ENCODE peak calls at places on chromosomes 13 and 19, in five cellular contexts. One of them, this sample, is unnamed.

GRCh38 chr13:35388979-35389378 is 87.5 kb downstream of the MAB21L1 start:
- DNase-seq in neuronal stem cell: peak
- DNase-seq in SK-N-SH: peak
- DNase-seq in uterus: no peak
- DNase-seq in breast epithelium: no peak
- DNase-seq in this sample: no peak

GRCh38 chr13:105333416-105333815 is 1202.0 kb downstream of the EFNB2 start:
- DNase-seq in neuronal stem cell: no peak
- DNase-seq in SK-N-SH: no peak
- DNase-seq in uterus: no peak
- DNase-seq in breast epithelium: no peak
- DNase-seq in this sample: no peak

GRCh38 chr13:50732712-50733111 is 110.8 kb downstream of the DLEU7 start:
- DNase-seq in neuronal stem cell: no peak
- DNase-seq in SK-N-SH: peak
- DNase-seq in uterus: no peak
- DNase-seq in breast epithelium: no peak
- DNase-seq in this sample: no peak

GRCh38 chr13:111394211-111394922 is 73.9 kb downstream of the TEX29 start:
- DNase-seq in neuronal stem cell: no peak
- DNase-seq in SK-N-SH: no peak
- DNase-seq in uterus: no peak
- DNase-seq in breast epithelium: no peak
- DNase-seq in this sample: no peak

GRCh38 chr13:111153977-111154332 is 38.8 kb downstream of the ARHGEF7 start:
- DNase-seq in neuronal stem cell: no peak
- DNase-seq in SK-N-SH: no peak
- DNase-seq in uterus: no peak
- DNase-seq in breast epithelium: no peak
- DNase-seq in this sample: no peak

GRCh38 chr13:50826035-50826434 is 17.5 kb downstream of the DLEU7 start:
- DNase-seq in neuronal stem cell: no peak
- DNase-seq in SK-N-SH: no peak
- DNase-seq in uterus: no peak
- DNase-seq in breast epithelium: no peak
- DNase-seq in this sample: no peak

GRCh38 chr13:86425127-86425526 is 625.9 kb upstream of the SLITRK6 start:
- DNase-seq in neuronal stem cell: no peak
- DNase-seq in SK-N-SH: no peak
- DNase-seq in uterus: no peak
- DNase-seq in breast epithelium: no peak
- DNase-seq in this sample: no peak

GRCh38 chr19:46629546-46630025 is 4.7 kb upstream of the PTGIR start:
- DNase-seq in neuronal stem cell: no peak
- DNase-seq in SK-N-SH: peak
- DNase-seq in uterus: no peak
- DNase-seq in breast epithelium: no peak
- DNase-seq in this sample: no peak

GRCh38 chr13:34522818-34523217 is 419.3 kb upstream of the NBEA start:
- DNase-seq in neuronal stem cell: no peak
- DNase-seq in SK-N-SH: no peak
- DNase-seq in uterus: no peak
- DNase-seq in breast epithelium: no peak
- DNase-seq in this sample: no peak

GRCh38 chr13:24493356-24493755 is 19.2 kb downstream of the PARP4 start:
- DNase-seq in neuronal stem cell: no peak
- DNase-seq in SK-N-SH: no peak
- DNase-seq in uterus: no peak
- DNase-seq in breast epithelium: no peak
- DNase-seq in this sample: no peak

GRCh38 chr13:28654276-28654675 is 4.7 kb upstream of the POMP start:
- DNase-seq in neuronal stem cell: no peak
- DNase-seq in SK-N-SH: no peak
- DNase-seq in uterus: no peak
- DNase-seq in breast epithelium: no peak
- DNase-seq in this sample: no peak

GRCh38 chr13:30900952-30901749 is 4.9 kb upstream of the MEDAG start:
- DNase-seq in neuronal stem cell: no peak
- DNase-seq in SK-N-SH: no peak
- DNase-seq in uterus: no peak
- DNase-seq in breast epithelium: no peak
- DNase-seq in this sample: no peak

GRCh38 chr19:44575116-44575700 is 38.2 kb upstream of the IGSF23 start:
- DNase-seq in neuronal stem cell: no peak
- DNase-seq in SK-N-SH: no peak
- DNase-seq in uterus: no peak
- DNase-seq in breast epithelium: no peak
- DNase-seq in this sample: no peak

GRCh38 chr13:109918179-109918651 is 131.8 kb upstream of the IRS2 start:
- DNase-seq in neuronal stem cell: no peak
- DNase-seq in SK-N-SH: no peak
- DNase-seq in uterus: no peak
- DNase-seq in breast epithelium: no peak
- DNase-seq in this sample: no peak

GRCh38 chr19:54373781-54374266 is 9.1 kb upstream of the LAIR1 start:
- DNase-seq in neuronal stem cell: no peak
- DNase-seq in SK-N-SH: no peak
- DNase-seq in uterus: no peak
- DNase-seq in breast epithelium: no peak
- DNase-seq in this sample: peak

GRCh38 chr19:1265611-1266115 is 3.5 kb upstream of the CIRBP start:
- DNase-seq in neuronal stem cell: no peak
- DNase-seq in SK-N-SH: no peak
- DNase-seq in uterus: peak
- DNase-seq in breast epithelium: no peak
- DNase-seq in this sample: peak

GRCh38 chr13:21826214-21827015 is 155.5 kb downstream of the FGF9 start:
- DNase-seq in neuronal stem cell: no peak
- DNase-seq in SK-N-SH: no peak
- DNase-seq in uterus: no peak
- DNase-seq in breast epithelium: no peak
- DNase-seq in this sample: no peak

GRCh38 chr19:511101-511841 is 4.0 kb downstream of the TPGS1 start:
- DNase-seq in neuronal stem cell: no peak
- DNase-seq in SK-N-SH: no peak
- DNase-seq in uterus: no peak
- DNase-seq in breast epithelium: no peak
- DNase-seq in this sample: no peak

GRCh38 chr13:73040968-73041580 is 17.7 kb upstream of the KLF5 start:
- DNase-seq in neuronal stem cell: no peak
- DNase-seq in SK-N-SH: no peak
- DNase-seq in uterus: no peak
- DNase-seq in breast epithelium: no peak
- DNase-seq in this sample: no peak

GRCh38 chr13:106619688-106620555 is 52.0 kb upstream of the ARGLU1 start:
- DNase-seq in neuronal stem cell: peak
- DNase-seq in SK-N-SH: peak
- DNase-seq in uterus: peak
- DNase-seq in breast epithelium: no peak
- DNase-seq in this sample: no peak

GRCh38 chr19:35722897-35723296 is 5.1 kb downstream of the KMT2B start:
- DNase-seq in neuronal stem cell: no peak
- DNase-seq in SK-N-SH: no peak
- DNase-seq in uterus: no peak
- DNase-seq in breast epithelium: no peak
- DNase-seq in this sample: peak

GRCh38 chr13:51004918-51005460 is 95.4 kb downstream of the RNASEH2B start:
- DNase-seq in neuronal stem cell: no peak
- DNase-seq in SK-N-SH: no peak
- DNase-seq in uterus: no peak
- DNase-seq in breast epithelium: no peak
- DNase-seq in this sample: no peak

GRCh38 chr13:83716121-83716520 is 166.2 kb downstream of the SLITRK1 start:
- DNase-seq in neuronal stem cell: no peak
- DNase-seq in SK-N-SH: no peak
- DNase-seq in uterus: no peak
- DNase-seq in breast epithelium: no peak
- DNase-seq in this sample: peak

GRCh38 chr19:811007-811434 is 10.7 kb downstream of the PLPPR3 start:
- DNase-seq in neuronal stem cell: no peak
- DNase-seq in SK-N-SH: no peak
- DNase-seq in uterus: no peak
- DNase-seq in breast epithelium: no peak
- DNase-seq in this sample: peak

GRCh38 chr13:108919036-108919907 is 289.9 kb downstream of the MYO16 start:
- DNase-seq in neuronal stem cell: no peak
- DNase-seq in SK-N-SH: no peak
- DNase-seq in uterus: no peak
- DNase-seq in breast epithelium: no peak
- DNase-seq in this sample: no peak

DNA sequence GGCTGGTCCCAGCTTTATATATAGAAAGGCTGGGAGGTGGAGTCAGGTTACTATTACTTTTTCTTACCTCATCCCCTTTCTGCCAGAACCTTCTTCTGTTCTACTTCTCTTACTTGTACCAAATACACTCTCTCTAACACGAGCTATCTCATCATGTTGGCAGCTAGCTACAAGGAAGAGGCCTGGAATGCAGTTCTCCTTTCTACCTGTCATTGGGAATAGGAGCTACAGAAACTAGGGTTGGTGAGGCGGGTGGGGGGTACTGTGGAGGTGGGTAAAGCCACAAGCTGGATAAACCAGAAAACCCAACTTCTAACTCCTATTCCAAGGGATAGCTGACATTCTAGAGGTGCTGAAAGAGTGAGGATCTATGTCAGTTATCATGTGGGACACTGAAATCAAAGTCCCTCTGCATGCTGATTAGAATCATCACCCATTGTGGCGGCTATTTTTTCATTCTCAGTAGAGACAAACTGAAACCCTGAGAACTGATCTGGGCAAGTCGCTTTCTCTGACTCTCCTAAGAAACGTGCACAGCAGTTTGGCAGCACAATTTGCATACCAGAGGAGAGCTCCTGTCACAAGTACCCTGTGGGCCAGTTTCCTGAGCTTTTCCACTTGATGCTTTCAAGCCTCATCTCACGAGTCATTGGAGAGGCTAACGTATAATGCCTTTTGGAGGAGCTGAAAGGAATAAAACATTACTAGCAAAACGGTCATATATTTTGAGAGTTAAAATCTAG is 358.1 kb downstream of the ENOX1 start:
- DNase-seq in neuronal stem cell: no peak
- DNase-seq in SK-N-SH: no peak
- DNase-seq in uterus: no peak
- DNase-seq in breast epithelium: no peak
- DNase-seq in this sample: no peak
- H3K4me3 ChIP-seq in neuronal stem cell: no peak
- H3K4me3 ChIP-seq in SK-N-SH: no peak
- H3K4me3 ChIP-seq in uterus: no peak
- H3K4me3 ChIP-seq in breast epithelium: no peak
- H3K4me3 ChIP-seq in this sample: no peak

GRCh38 chr19:51394045-51394836 is 3.9 kb upstream of the C19orf84 start:
- DNase-seq in neuronal stem cell: peak
- DNase-seq in SK-N-SH: peak
- DNase-seq in uterus: peak
- DNase-seq in breast epithelium: peak
- DNase-seq in this sample: peak

GRCh38 chr19:51387924-51388389 is at the start of gene LIM2:
- DNase-seq in neuronal stem cell: peak
- DNase-seq in SK-N-SH: no peak
- DNase-seq in uterus: no peak
- DNase-seq in breast epithelium: no peak
- DNase-seq in this sample: peak

GRCh38 chr19:51389143-51389542 is 1.2 kb downstream of the C19orf84 start:
- DNase-seq in neuronal stem cell: no peak
- DNase-seq in SK-N-SH: no peak
- DNase-seq in uterus: no peak
- DNase-seq in breast epithelium: no peak
- DNase-seq in this sample: peak

GRCh38 chr19:51386882-51387520 is 773 bp downstream of the LIM2 start:
- DNase-seq in neuronal stem cell: no peak
- DNase-seq in SK-N-SH: no peak
- DNase-seq in uterus: no peak
- DNase-seq in breast epithelium: no peak
- DNase-seq in this sample: peak

DNA sequence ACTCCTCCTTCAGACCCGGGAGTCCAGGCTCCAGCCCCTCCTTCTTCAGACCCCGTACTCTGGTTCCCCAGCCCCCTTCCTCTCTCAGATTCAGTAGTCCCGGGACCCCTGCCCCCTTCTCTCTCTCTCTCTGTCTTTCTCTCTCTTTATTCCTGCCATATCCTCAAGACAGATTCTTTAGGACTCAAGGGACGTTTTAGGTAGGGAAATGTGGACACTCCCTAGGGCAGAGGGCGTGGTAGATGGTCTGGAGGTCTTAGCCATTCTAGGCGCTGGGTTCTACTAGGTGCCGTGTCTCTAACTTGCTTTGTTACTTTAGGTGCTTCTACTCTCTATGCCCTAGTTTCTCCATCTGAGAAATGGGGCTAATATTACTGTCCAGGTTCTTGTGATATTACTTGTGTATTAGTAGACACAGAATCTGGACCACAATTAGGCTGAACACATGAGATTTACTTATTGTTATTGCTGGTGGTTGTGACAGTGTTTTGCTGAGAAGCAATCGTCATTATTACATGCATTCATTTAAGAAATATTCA is 751 bp upstream of the C19orf84 start:
- DNase-seq in neuronal stem cell: no peak
- DNase-seq in SK-N-SH: no peak
- DNase-seq in uterus: no peak
- DNase-seq in breast epithelium: no peak
- DNase-seq in this sample: no peak
- H3K4me3 ChIP-seq in neuronal stem cell: no peak
- H3K4me3 ChIP-seq in SK-N-SH: no peak
- H3K4me3 ChIP-seq in uterus: no peak
- H3K4me3 ChIP-seq in breast epithelium: no peak
- H3K4me3 ChIP-seq in this sample: no peak

DNA sequence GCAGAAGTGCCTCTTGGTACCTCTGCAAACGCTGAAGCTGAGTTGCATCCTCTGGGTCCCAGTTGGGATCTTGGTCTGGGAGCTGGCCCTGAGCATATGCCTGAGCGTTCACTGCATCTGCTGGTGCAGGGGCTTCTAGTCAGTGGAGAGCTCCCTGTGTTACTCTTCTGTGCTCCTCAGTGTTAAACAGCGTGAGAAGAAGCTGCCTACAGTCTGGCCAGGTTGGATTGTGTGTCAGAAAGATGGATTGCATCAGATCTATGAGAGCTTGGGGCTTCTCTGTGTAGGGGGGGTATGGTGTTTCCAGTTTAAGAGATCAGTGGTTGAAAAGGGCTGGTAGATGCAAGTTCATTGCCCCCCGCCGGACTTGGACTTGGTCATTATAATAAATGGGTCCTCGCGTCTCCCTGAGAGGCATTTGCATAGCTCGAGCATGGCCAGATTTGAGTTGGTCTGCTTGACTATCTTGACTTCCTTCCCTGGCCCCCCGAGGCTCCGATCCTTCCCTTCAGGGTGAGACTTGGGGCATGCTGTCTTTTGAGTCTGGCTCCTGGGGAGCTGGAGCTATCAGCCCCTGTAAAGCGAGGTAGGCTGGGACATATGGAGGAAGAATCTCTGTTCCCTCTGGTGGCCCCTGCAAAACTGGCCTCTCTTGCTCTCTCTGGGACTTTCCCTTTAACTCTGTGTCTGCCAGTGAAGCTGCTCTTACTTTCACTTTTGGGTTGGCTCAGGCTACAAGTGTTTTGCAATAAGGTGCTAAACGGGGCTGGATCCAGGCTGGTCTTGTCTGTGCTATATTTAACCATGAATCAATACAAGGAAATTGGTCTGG is 52.9 kb downstream of the OR10H4 start:
- DNase-seq in neuronal stem cell: no peak
- DNase-seq in SK-N-SH: no peak
- DNase-seq in uterus: no peak
- DNase-seq in breast epithelium: no peak
- DNase-seq in this sample: no peak
- H3K4me3 ChIP-seq in neuronal stem cell: no peak
- H3K4me3 ChIP-seq in SK-N-SH: peak
- H3K4me3 ChIP-seq in uterus: peak
- H3K4me3 ChIP-seq in breast epithelium: peak
- H3K4me3 ChIP-seq in this sample: peak

GRCh38 chr19:31555634-31556215 is 206.5 kb upstream of the TSHZ3 start:
- DNase-seq in neuronal stem cell: no peak
- DNase-seq in SK-N-SH: peak
- DNase-seq in uterus: no peak
- DNase-seq in breast epithelium: no peak
- DNase-seq in this sample: no peak
- H3K4me3 ChIP-seq in neuronal stem cell: no peak
- H3K4me3 ChIP-seq in SK-N-SH: no peak
- H3K4me3 ChIP-seq in uterus: no peak
- H3K4me3 ChIP-seq in breast epithelium: no peak
- H3K4me3 ChIP-seq in this sample: no peak

This sample was measured in kidney.